ENCODE peak calls at places on chromosomes 13 and 19, in six cellular contexts. M, H, F, O, B and T are unnamed samples.

GRCh38 chr13:38641164-38641948 is 45.5 kb upstream of the FREM2 start:
- DNase-seq in M (no peak), F (no peak), O (no peak), H (no peak), B (no peak), T (no peak)

GRCh38 chr19:13014101-13014920 is 19.0 kb downstream of the NFIX start:
- DNase-seq in F (no peak), M (no peak), H (no peak), B (no peak), O (no peak), T (no peak)

GRCh38 chr13:106230450-106230849 is 305.0 kb downstream of the EFNB2 start:
- DNase-seq in M (no peak), H (no peak), B (peak; percentile 23), F (no peak), O (no peak), T (no peak)

GRCh38 chr13:39350461-39350881 is 252.5 kb downstream of the LHFPL6 start:
- DNase-seq in B (no peak), F (no peak), M (no peak), H (peak; percentile 62), O (peak; percentile 71), T (no peak)

GRCh38 chr19:43774103-43774939 is 6.5 kb downstream of the KCNN4 start:
- DNase-seq in B (no peak), F (no peak), O (peak; percentile 56), M (no peak), H (peak; percentile 80), T (peak; percentile 80)

GRCh38 chr19:45451181-45451849 is 16.5 kb upstream of the FOSB start:
- DNase-seq in H (no peak), B (no peak), F (peak; percentile 74), O (no peak), M (peak; percentile 79), T (peak; percentile 33)

GRCh38 chr19:39321832-39322176 is 1.1 kb upstream of the LRFN1 start:
- DNase-seq in F (no peak), O (no peak), M (no peak), B (no peak), H (no peak), T (no peak)

GRCh38 chr19:1189419-1189818 is 15.4 kb upstream of the SBNO2 start:
- DNase-seq in B (no peak), O (no peak), M (no peak), H (no peak), F (no peak), T (no peak)

GRCh38 chr13:30985637-30986205 is 53.3 kb downstream of the TEX26 start:
- DNase-seq in H (no peak), B (no peak), F (no peak), O (no peak), M (no peak), T (no peak)

GRCh38 chr13:93736111-93736510 is 509.5 kb downstream of the GPC6 start:
- DNase-seq in B (no peak), H (no peak), O (no peak), F (no peak), M (no peak), T (no peak)

GRCh38 chr13:33280923-33281322 is 4.6 kb downstream of the STARD13 start:
- DNase-seq in B (no peak), O (no peak), F (no peak), M (no peak), H (no peak), T (no peak)

GRCh38 chr13:33280550-33280905 is 5.0 kb downstream of the STARD13 start:
- DNase-seq in B (no peak), F (no peak), O (no peak), M (no peak), H (no peak), T (no peak)

GRCh38 chr13:33284016-33284415 is 1.5 kb downstream of the STARD13 start:
- DNase-seq in B (no peak), M (no peak), F (no peak), H (no peak), O (no peak), T (no peak)

GRCh38 chr13:33283195-33283910 is 2.2 kb downstream of the STARD13 start:
- DNase-seq in H (no peak), M (no peak), B (no peak), F (no peak), O (no peak), T (no peak)

DNA sequence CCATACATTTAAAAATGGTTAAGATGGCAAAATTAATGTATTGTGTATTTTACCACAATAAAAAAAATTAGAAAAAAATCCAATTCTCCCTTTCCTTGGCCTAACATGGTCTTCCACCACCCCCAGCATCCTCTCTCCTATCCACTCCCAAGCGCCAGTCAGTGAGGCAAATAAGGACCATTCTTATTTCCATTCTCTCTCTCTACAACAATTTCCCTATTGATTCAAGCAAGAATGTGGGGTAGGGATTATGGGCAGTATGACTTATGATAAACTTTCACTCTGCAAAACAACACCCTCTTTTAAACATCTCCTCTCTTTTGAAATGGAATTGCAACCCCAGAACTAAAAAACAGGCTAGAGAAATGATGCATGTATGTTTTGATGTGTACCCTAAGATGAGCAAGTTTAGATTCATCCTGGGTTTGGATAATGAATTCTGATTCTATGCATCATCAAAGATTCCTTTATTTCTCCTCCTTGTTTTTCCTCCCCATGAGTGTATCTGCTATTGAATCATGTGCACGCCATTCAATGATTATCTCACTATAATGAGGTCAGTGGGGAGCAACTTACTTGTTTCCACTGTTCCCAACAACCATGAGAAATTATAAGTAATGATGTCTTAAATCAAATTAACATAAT is 3.5 kb downstream of the STARD13 start:
- DNase-seq in F (no peak), M (no peak), B (no peak), H (no peak), O (no peak), T (no peak)
- H3K27ac ChIP-seq in F (no peak overlapping the region), M (no peak overlapping the region), B (peak overlapping the region; percentile 62), H (no peak overlapping the region), O (peak overlapping the region; percentile 91), T (peak overlapping the region; percentile 21)

GRCh38 chr13:111270126-111270525 is 50.3 kb upstream of the TEX29 start:
- DNase-seq in O (no peak), B (no peak), H (no peak), F (no peak), M (no peak), T (no peak)
- H3K27ac ChIP-seq in O (peak overlapping the region; percentile 59), B (no peak overlapping the region), H (no peak overlapping the region), F (no peak overlapping the region), M (no peak overlapping the region), T (no peak overlapping the region)

DNA sequence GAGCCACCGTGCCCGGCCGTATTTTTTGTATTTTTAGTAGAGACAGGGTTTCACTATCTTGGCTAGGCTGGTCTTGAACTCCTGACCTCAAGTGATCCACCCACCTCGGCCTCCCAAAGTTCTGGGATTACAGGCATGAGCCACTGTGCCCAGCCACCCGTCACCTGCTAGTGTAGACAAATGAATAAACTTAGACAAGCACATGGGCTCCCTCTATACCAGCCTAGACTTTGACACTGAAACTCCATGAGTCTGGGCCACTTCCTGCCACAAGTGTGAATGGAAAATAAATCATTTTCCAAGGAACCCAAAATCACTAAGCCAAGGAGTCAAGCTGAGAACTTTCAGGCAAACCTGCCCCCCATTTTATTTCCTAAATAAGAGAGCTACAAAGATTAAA is 27.0 kb upstream of the TPT1 start:
- DNase-seq in O (no peak), H (no peak), B (no peak), F (no peak), M (no peak), T (no peak)
- H3K27ac ChIP-seq in O (no peak overlapping the region), H (no peak overlapping the region), B (no peak overlapping the region), F (peak overlapping the region; percentile 65), M (peak overlapping the region; percentile 48), T (no peak overlapping the region)

GRCh38 chr19:50835103-50835784 is 1.9 kb upstream of the KLK15 start:
- DNase-seq in F (no peak), O (no peak), M (no peak), B (no peak), H (no peak), T (no peak)
- H3K27ac ChIP-seq in F (no peak overlapping the region), O (no peak overlapping the region), M (no peak overlapping the region), B (no peak overlapping the region), H (no peak overlapping the region), T (no peak overlapping the region)

GRCh38 chr13:50693755-50694154 is 149.7 kb downstream of the DLEU7 start:
- DNase-seq in O (no peak), B (no peak), M (no peak), H (peak; percentile 78), F (no peak), T (peak; percentile 33)
- H3K27ac ChIP-seq in O (no peak overlapping the region), B (no peak overlapping the region), M (no peak overlapping the region), H (peak overlapping the region; percentile 66), F (no peak overlapping the region), T (peak overlapping the region; percentile 43)

GRCh38 chr13:50015263-50015662 is at the start of gene KCNRG:
- DNase-seq in H (no peak), B (no peak), O (no peak), M (no peak), F (no peak), T (no peak)
- H3K27ac ChIP-seq in H (peak within 1 kb of the TSS; percentile 64), B (no peak within 1 kb of the TSS), O (peak within 1 kb of the TSS; percentile 15), M (no peak within 1 kb of the TSS), F (no peak within 1 kb of the TSS), T (peak within 1 kb of the TSS; percentile 14)